ENCODE peak calls at places on chromosomes 6 and 20, in five cellular contexts. C is amniotic stem cell, Y is hippocampal formation, J is GM20000, Q is T-helper 1 cell. G is an unnamed sample.

GRCh38 chr6:11770546-11771466 is 7.8 kb downstream of the ADTRP start:
- DNase-seq in C (peak), Y (peak), J (peak), Q (no peak), G (no peak)

GRCh38 chr6:127475823-127476176 is 16.6 kb upstream of the KIAA0408 start:
- DNase-seq in C (no peak), Y (no peak), J (no peak), Q (no peak), G (no peak)

GRCh38 chr6:119453242-119453641 is 103.7 kb upstream of the MAN1A1 start:
- DNase-seq in C (no peak), Y (no peak), J (no peak), Q (no peak), G (no peak)

GRCh38 chr6:161498359-161498758 is 224.5 kb upstream of the AGPAT4 start:
- DNase-seq in C (no peak), Y (no peak), J (no peak), Q (no peak), G (no peak)

GRCh38 chr6:82364087-82365010 is 732 bp downstream of the TPBG start:
- DNase-seq in C (peak), Y (no peak), J (peak), Q (no peak), G (no peak)

GRCh38 chr6:105432797-105433196 is 29.9 kb upstream of the PREP start:
- DNase-seq in C (peak), Y (no peak), J (no peak), Q (no peak), G (no peak)

GRCh38 chr6:41965429-41966213 is 24.0 kb upstream of the CCND3 start:
- DNase-seq in C (no peak), Y (no peak), J (no peak), Q (no peak), G (no peak)

GRCh38 chr6:152401978-152402377 is 235.2 kb downstream of the SYNE1 start:
- DNase-seq in C (peak), Y (no peak), J (no peak), Q (no peak), G (no peak)

GRCh38 chr6:46419576-46420002 is 71.7 kb downstream of the RCAN2 start:
- DNase-seq in C (peak), Y (peak), J (peak), Q (no peak), G (no peak)

GRCh38 chr6:79544299-79544927 is 7.2 kb upstream of the LCA5 start:
- DNase-seq in C (no peak), Y (no peak), J (peak), Q (no peak), G (no peak)

GRCh38 chr6:149320745-149321240 is 3.3 kb downstream of the TAB2 start:
- DNase-seq in C (no peak), Y (no peak), J (no peak), Q (no peak), G (no peak)

GRCh38 chr20:20573797-20574196 is 138.6 kb downstream of the RALGAPA2 start:
- DNase-seq in C (no peak), Y (no peak), J (no peak), Q (no peak), G (no peak)

GRCh38 chr6:114342086-114342825 is 567 bp downstream of the HS3ST5 start:
- DNase-seq in C (no peak), Y (peak), J (peak), Q (no peak), G (no peak)

GRCh38 chr6:106749611-106750010 is 120.2 kb downstream of the QRSL1 start:
- DNase-seq in C (no peak), Y (no peak), J (no peak), Q (no peak), G (no peak)

GRCh38 chr20:1321654-1321939 is 7.3 kb downstream of the SDCBP2 start:
- DNase-seq in C (no peak), Y (no peak), J (no peak), Q (no peak), G (no peak)

GRCh38 chr6:84422380-84422968 is 195.0 kb upstream of the CEP162 start:
- DNase-seq in C (peak), Y (peak), J (peak), Q (no peak), G (no peak)

GRCh38 chr6:98672681-98673475 is 161.5 kb upstream of the POU3F2 start:
- DNase-seq in C (no peak), Y (no peak), J (no peak), Q (no peak), G (no peak)

GRCh38 chr20:21156266-21156665 is 30.4 kb downstream of the KIZ start:
- DNase-seq in C (no peak), Y (no peak), J (no peak), Q (no peak), G (no peak)

GRCh38 chr6:2376429-2377355 is 131.3 kb upstream of the GMDS start:
- DNase-seq in C (peak), Y (no peak), J (no peak), Q (no peak), G (no peak)

G was measured in effector CD4-positive, alpha-beta T cell.